ENCODE peak calls at places on chromosomes 7 and 10, in nine cellular contexts. S is SJSA1, X is AG09309, N is K562, M is pancreas, O is body of pancreas, Z is AG10803, K is A549, C is HL-60. D is an unnamed sample.
A peak's percentile ranks its signal among the peaks of the same experiment; 100 is the strongest.

GRCh38 chr7:111436608-111437007 is 125.7 kb downstream of the IMMP2L start:
- DNase-seq in S (no peak), X (no peak), N (no peak), M (no peak), O (no peak), Z (no peak), K (no peak), C (no peak), D (no peak)

GRCh38 chr10:97975598-97975997 is 54.8 kb downstream of the CRTAC1 start:
- DNase-seq in S (no peak), X (no peak), N (no peak), M (no peak), O (no peak), Z (no peak), K (no peak), C (no peak), D (no peak)

GRCh38 chr10:88668465-88668864 is 4.2 kb downstream of the LIPF start:
- DNase-seq in S (no peak), X (no peak), N (no peak), M (no peak), O (no peak), Z (no peak), K (no peak), C (no peak), D (no peak)

GRCh38 chr10:130127612-130128607 is 8.3 kb upstream of the GLRX3 start:
- DNase-seq in S (no peak), X (peak; percentile 31), N (peak; percentile 29), M (peak; percentile 69), O (peak; percentile 58), Z (peak; percentile 69), K (peak; percentile 74), C (peak; percentile 41), D (no peak)

GRCh38 chr7:4561775-4562174 is 120.3 kb upstream of the FOXK1 start:
- DNase-seq in S (no peak), X (no peak), N (no peak), M (no peak), O (no peak), Z (no peak), K (peak; percentile 13), C (no peak), D (no peak)

GRCh38 chr10:33215635-33216034 is 118.8 kb downstream of the NRP1 start:
- DNase-seq in S (no peak), X (peak; percentile 53), N (no peak), M (no peak), O (no peak), Z (peak; percentile 68), K (no peak), C (no peak), D (no peak)

GRCh38 chr10:59991661-59992060 is 85.3 kb upstream of the CCDC6 start:
- DNase-seq in S (no peak), X (no peak), N (no peak), M (peak; percentile 45), O (peak; percentile 62), Z (peak; percentile 3), K (peak; percentile 80), C (peak; percentile 39), D (no peak)

GRCh38 chr7:27164381-27165088 is 802 bp downstream of the HOXA9 start:
- DNase-seq in S (no peak), X (no peak), N (no peak), M (no peak), O (no peak), Z (no peak), K (no peak), C (no peak), D (peak; percentile 82)

GRCh38 chr7:104552102-104552501 is 223.7 kb downstream of the LHFPL3 start:
- DNase-seq in S (peak; percentile 47), X (no peak), N (peak; percentile 37), M (peak; percentile 56), O (peak; percentile 40), Z (peak; percentile 0), K (peak; percentile 16), C (peak; percentile 27), D (peak; percentile 35)

GRCh38 chr7:26686448-26686981 is 177.9 kb downstream of the SKAP2 start:
- DNase-seq in S (no peak), X (no peak), N (peak; percentile 21), M (no peak), O (no peak), Z (peak; percentile 54), K (peak; percentile 54), C (no peak), D (peak; percentile 61)

GRCh38 chr10:95229724-95230627 is 35.9 kb downstream of the ACSM6 start:
- DNase-seq in S (peak; percentile 83), X (peak; percentile 95), N (no peak), M (no peak), O (no peak), Z (peak; percentile 98), K (peak; percentile 91), C (no peak), D (no peak)

GRCh38 chr10:102545997-102546396 is 42.2 kb downstream of the SUFU start:
- DNase-seq in S (no peak), X (no peak), N (no peak), M (no peak), O (no peak), Z (peak; percentile 25), K (no peak), C (no peak), D (no peak)

GRCh38 chr10:65891073-65891981 is 1034.5 kb upstream of the LRRTM3 start:
- DNase-seq in S (no peak), X (no peak), N (no peak), M (no peak), O (no peak), Z (no peak), K (peak; percentile 74), C (no peak), D (no peak)

GRCh38 chr7:10079572-10079971 is 894.1 kb upstream of the PHF14 start:
- DNase-seq in S (no peak), X (no peak), N (no peak), M (no peak), O (no peak), Z (no peak), K (no peak), C (no peak), D (no peak)
- H3K4me3 ChIP-seq in S (no peak overlapping the region), X (no peak overlapping the region), N (no peak overlapping the region), M (no peak overlapping the region), O (no peak overlapping the region), Z (no peak overlapping the region), K (no peak overlapping the region), C (no peak overlapping the region), D (no peak overlapping the region)

GRCh38 chr10:93075369-93076221 is 1.9 kb downstream of the CYP26A1 start:
- DNase-seq in S (peak; percentile 35), X (no peak), N (no peak), M (no peak), O (no peak), Z (no peak), K (no peak), C (no peak), D (no peak)

GRCh38 chr10:93074597-93075368 is 1.1 kb downstream of the CYP26A1 start:
- DNase-seq in S (peak; percentile 37), X (no peak), N (no peak), M (no peak), O (no peak), Z (no peak), K (no peak), C (no peak), D (peak; percentile 72)

GRCh38 chr10:93074137-93074596 is 474 bp downstream of the CYP26A1 start:
- DNase-seq in S (peak; percentile 42), X (no peak), N (peak; percentile 33), M (no peak), O (no peak), Z (no peak), K (peak; percentile 71), C (peak; percentile 23), D (no peak)

GRCh38 chr10:93077860-93078337 is 4.2 kb downstream of the CYP26A1 start:
- DNase-seq in S (peak; percentile 24), X (no peak), N (peak; percentile 35), M (no peak), O (no peak), Z (no peak), K (peak; percentile 34), C (no peak), D (no peak)

DNA sequence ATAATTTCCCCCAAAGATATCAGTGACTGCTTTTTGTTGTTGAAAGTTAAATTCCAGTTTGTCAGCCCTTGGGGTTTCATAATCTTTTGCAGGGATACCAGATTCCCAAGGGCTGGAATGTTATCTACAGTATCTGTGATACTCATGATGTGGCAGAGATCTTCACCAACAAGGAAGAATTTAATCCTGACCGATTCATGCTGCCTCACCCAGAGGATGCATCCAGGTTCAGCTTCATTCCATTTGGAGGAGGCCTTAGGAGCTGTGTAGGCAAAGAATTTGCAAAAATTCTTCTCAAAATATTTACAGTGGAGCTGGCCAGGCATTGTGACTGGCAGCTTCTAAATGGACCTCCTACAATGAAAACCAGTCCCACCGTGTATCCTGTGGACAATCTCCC is 3.2 kb downstream of the CYP26A1 start:
- DNase-seq in S (peak; percentile 58), X (no peak), N (no peak), M (no peak), O (no peak), Z (no peak), K (no peak), C (no peak), D (no peak)
- H3K4me3 ChIP-seq in S (no peak overlapping the region), X (no peak overlapping the region), N (no peak overlapping the region), M (no peak overlapping the region), O (no peak overlapping the region), Z (no peak overlapping the region), K (no peak overlapping the region), C (no peak overlapping the region), D (no peak overlapping the region)

DNA sequence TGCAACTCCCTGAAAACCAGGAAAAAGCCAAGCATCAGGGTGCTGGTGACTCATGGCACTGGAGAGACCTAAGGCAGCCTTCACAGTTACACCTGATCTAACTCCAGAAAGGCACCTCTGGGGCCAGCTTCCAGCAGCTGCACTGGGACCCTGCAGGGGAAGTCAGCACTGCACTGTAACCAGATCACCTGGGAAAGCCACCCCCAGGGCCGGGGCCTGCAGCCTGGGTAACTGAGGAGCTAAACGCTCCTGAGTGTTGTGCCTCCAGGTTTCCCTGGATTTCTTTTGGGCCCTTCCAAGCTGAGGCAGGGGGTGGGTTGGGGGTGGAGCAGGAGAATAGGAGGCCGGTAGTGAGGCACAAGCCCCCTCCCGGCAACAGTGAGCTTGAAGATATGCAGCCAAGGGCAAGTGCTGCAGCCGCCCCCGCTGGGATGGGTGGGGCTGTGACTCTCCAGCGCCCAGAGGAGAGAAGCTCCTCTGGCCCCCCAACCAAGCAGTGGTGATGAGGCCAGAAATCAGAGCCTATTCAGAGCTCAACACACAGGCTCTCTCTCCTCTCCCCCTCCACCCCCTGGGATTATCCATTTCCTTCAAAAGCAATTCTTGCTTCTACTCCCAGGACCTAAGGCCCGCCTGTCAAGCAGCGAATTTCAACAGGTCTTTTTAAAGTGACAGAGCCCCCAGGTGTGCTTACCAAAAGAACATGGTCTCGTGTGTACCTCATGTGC is 2.6 kb downstream of the CXCL12 start:
- DNase-seq in S (no peak), X (no peak), N (no peak), M (peak; percentile 42), O (no peak), Z (no peak), K (no peak), C (no peak), D (no peak)
- H3K4me3 ChIP-seq in S (no peak overlapping the region), X (peak overlapping the region; percentile 19), N (no peak overlapping the region), M (peak overlapping the region; percentile 69), O (no peak overlapping the region), Z (peak overlapping the region; percentile 86), K (no peak overlapping the region), C (no peak overlapping the region), D (no peak overlapping the region)

DNA sequence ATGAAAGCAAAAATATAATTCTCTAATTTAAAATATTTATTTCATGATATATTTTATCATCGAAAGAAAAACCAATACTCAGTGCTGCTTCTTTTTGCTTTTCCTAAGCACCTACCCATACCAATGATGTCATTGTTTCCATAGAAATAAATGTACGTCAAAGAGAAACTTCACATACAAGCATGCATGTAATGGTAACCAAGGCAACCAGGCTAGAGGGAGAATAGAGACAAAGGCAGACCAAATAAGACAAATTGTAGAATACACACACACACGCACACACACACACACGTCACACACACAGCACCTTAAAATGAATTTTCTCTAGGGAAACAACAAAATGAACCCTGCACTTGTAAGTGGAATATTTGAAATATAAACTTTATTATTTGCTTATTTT is 75.5 kb downstream of the MACC1 start:
- DNase-seq in S (no peak), X (no peak), N (no peak), M (no peak), O (no peak), Z (no peak), K (no peak), C (no peak), D (no peak)
- H3K4me3 ChIP-seq in S (no peak overlapping the region), X (no peak overlapping the region), N (no peak overlapping the region), M (no peak overlapping the region), O (no peak overlapping the region), Z (no peak overlapping the region), K (no peak overlapping the region), C (no peak overlapping the region), D (no peak overlapping the region)

D was measured in left lung.